ENCODE peak calls at places on chromosomes 11 and 22, in six cellular contexts. B is body of pancreas, F is HL-60, E is A549, S is breast epithelium, H is colonic mucosa. A is an unnamed sample.

GRCh38 chr11:58592760-58593472 is 14.1 kb downstream of the ZFP91 start:
- DNase-seq in H (peak), E (no peak), B (peak), F (no peak), S (no peak), A (peak)

GRCh38 chr11:10305964-10306918 is 1.4 kb downstream of the ADM start:
- DNase-seq in H (peak), B (peak), S (no peak), E (peak), F (peak), A (no peak)

GRCh38 chr22:17085277-17086091 is 684 bp downstream of the IL17RA start:
- DNase-seq in H (peak), S (no peak), F (no peak), B (peak), E (no peak), A (peak)

GRCh38 chr11:58905716-58906547 is 33.4 kb upstream of the GLYATL1 start:
- DNase-seq in H (peak), S (no peak), E (peak), F (no peak), B (peak), A (peak)

GRCh38 chr11:126072141-126072741 is 9.6 kb upstream of the CDON start:
- DNase-seq in B (no peak), F (no peak), H (no peak), S (no peak), E (no peak), A (no peak)

GRCh38 chr11:8732748-8733241 is 50.2 kb downstream of the RPL27A start:
- DNase-seq in E (no peak), S (no peak), H (no peak), F (no peak), B (peak), A (no peak)

GRCh38 chr11:100712618-100713017 is 25.5 kb downstream of the ARHGAP42 start:
- DNase-seq in B (no peak), E (no peak), H (no peak), S (no peak), F (no peak), A (no peak)

GRCh38 chr11:103682318-103683184 is 353.9 kb upstream of the DDI1 start:
- DNase-seq in F (peak), B (peak), S (no peak), H (peak), E (peak), A (peak)

GRCh38 chr11:78860720-78861422 is 286.2 kb upstream of the NARS2 start:
- DNase-seq in H (no peak), B (no peak), F (no peak), S (no peak), E (no peak), A (no peak)

GRCh38 chr11:75105462-75105925 is 8.8 kb upstream of the OR2AT4 start:
- DNase-seq in F (no peak), E (no peak), H (no peak), B (no peak), S (no peak), A (no peak)

GRCh38 chr11:14503023-14503422 is 3.4 kb upstream of the COPB1 start:
- DNase-seq in F (no peak), B (no peak), H (no peak), E (no peak), S (no peak), A (no peak)

GRCh38 chr22:21816787-21817496 is 50.5 kb downstream of the MAPK1 start:
- DNase-seq in H (peak), B (no peak), S (no peak), F (peak), E (peak), A (no peak)

GRCh38 chr11:9528573-9529332 is 44.7 kb upstream of the WEE1 start:
- DNase-seq in S (no peak), F (no peak), H (no peak), B (no peak), E (no peak), A (no peak)

GRCh38 chr22:49247194-49247924 is 580.3 kb downstream of the BRD1 start:
- DNase-seq in E (no peak), S (peak), B (no peak), H (no peak), F (no peak), A (no peak)

GRCh38 chr11:47523491-47524199 is 29.3 kb downstream of the CELF1 start:
- DNase-seq in S (no peak), B (no peak), H (peak), F (no peak), E (peak), A (peak)

GRCh38 chr11:1732421-1733008 is 17.9 kb downstream of the IFITM10 start:
- DNase-seq in B (no peak), H (no peak), E (no peak), F (no peak), S (no peak), A (no peak)

GRCh38 chr11:10476927-10477689 is 22.0 kb downstream of the AMPD3 start:
- DNase-seq in E (no peak), H (no peak), F (no peak), S (peak), B (no peak), A (no peak)

GRCh38 chr22:35643991-35644390 is 4.3 kb upstream of the APOL6 start:
- DNase-seq in H (no peak), F (no peak), E (no peak), S (no peak), B (no peak), A (no peak)

GRCh38 chr22:23826510-23827350 is 12.1 kb downstream of the DERL3 start:
- DNase-seq in B (no peak), S (no peak), E (no peak), H (no peak), F (no peak), A (peak)

GRCh38 chr11:114562166-114562916 is 2.7 kb upstream of the NXPE1 start:
- DNase-seq in F (no peak), S (no peak), E (no peak), H (no peak), B (no peak), A (no peak)

GRCh38 chr22:29520851-29521250 is 32.7 kb downstream of the THOC5 start:
- DNase-seq in S (no peak), B (no peak), E (no peak), H (no peak), F (no peak), A (no peak)

GRCh38 chr11:1460994-1461805 is 25.4 kb downstream of the MOB2 start:
- DNase-seq in H (peak), F (no peak), E (no peak), S (no peak), B (no peak), A (no peak)

GRCh38 chr22:32531955-32532818 is 57.6 kb downstream of the FBXO7 start:
- DNase-seq in S (no peak), H (peak), B (peak), F (no peak), E (no peak), A (peak)

GRCh38 chr11:19426719-19427066 is 185.9 kb upstream of the E2F8 start:
- DNase-seq in H (no peak), E (no peak), F (no peak), S (no peak), B (no peak), A (no peak)

GRCh38 chr11:19426022-19426718 is 185.4 kb upstream of the E2F8 start:
- DNase-seq in E (no peak), B (no peak), S (no peak), H (no peak), F (no peak), A (no peak)

GRCh38 chr11:19430346-19431058 is 189.8 kb upstream of the E2F8 start:
- DNase-seq in H (no peak), E (no peak), S (no peak), B (peak), F (no peak), A (no peak)

GRCh38 chr11:19429108-19429760 is 188.5 kb upstream of the E2F8 start:
- DNase-seq in B (no peak), F (no peak), S (no peak), H (no peak), E (no peak), A (no peak)

DNA sequence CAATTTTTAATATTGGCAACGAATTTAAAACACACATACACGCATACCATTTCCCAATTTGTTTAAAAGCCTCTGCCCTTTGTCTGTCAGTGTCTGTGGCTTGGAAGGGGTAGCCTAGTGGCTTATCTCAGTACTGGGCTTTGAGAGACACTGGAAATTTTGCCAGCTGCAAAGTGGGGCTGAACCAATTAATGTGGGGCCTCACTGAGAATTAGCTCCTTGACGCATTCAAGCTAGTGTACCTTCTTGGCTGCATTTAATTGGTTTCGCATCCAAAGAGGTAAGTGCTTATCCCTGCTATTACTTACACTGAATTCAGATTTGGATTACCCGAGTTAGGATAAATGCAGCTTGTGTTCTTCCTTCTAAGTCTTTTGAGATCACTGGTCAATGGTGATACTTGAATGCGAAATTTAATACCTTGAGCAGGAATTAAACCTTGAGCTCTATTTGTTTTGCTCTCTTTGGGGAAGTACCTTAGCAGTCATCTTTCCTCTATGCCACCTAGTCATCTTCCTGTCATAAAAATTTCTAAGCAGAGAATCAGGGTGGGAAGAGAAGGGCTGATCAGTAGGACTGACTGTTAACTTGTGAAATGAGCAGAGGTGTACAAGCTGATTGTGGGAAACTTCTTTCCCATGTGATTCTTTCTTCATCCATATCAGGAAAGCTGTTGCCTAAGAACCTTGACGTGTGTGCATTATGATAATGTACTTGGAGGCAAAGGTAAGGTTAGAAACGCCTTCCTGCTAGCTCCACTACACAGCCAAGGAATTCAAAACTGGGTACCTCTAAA is 187.7 kb upstream of the E2F8 start:
- DNase-seq in H (no peak), F (no peak), B (no peak), S (no peak), E (no peak), A (no peak)
- TF ChIP-seq CTCF in H (no peak), F (no peak), B (no peak), S (no peak), E (no peak), A (no peak)

DNA sequence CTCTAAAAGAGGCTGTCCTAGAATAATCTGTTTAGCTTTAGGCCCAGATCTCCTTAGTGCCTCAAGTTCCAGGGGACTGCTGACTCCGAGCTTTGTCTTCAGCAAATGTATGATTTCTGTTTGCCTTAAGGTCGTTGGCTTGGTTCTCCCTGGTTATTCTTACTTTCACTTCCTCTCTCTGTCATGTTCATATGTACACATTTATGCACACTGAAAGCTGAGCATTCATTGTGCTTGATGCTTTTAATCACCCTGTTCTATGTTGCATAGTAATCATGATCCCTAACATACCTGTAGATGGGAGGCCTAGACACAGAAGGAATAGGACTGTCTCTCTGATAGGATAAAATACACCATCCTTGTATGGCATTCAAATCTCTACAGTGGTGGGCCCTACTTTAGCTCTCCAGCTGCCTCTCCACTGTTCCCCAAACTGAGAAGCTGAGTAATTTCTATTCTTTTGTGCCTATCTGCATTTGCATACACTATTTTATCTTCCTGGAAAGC is 7.2 kb downstream of the PPFIBP2 start:
- DNase-seq in F (no peak), B (no peak), H (no peak), E (no peak), S (no peak), A (no peak)
- H3K4me3 ChIP-seq in F (no peak), B (no peak), H (no peak), E (no peak), S (no peak), A (no peak)

DNA sequence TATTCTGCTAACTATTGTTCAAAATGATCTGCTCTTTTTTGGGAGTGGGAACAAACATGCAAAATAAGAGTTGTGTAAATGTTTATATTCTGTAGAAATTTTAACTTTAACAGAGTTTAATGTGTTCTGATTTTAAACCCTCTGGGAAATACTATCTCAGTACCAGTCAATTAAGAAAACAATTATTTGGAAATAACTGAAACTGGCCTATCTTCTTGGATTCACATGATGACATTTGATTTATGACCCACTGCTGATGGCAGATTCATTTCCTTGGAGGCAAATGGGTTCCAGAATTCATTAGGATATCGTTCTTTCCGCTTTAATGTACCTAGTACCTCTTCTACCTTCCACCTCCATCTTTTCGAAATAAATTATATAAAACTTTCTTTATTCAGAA is 5.5 kb downstream of the SIK2 start:
- DNase-seq in S (no peak), F (no peak), E (no peak), B (no peak), H (no peak), A (no peak)
- TF ChIP-seq CTCF in S (no peak), F (no peak), E (no peak), B (no peak), H (no peak), A (no peak)

GRCh38 chr11:129374993-129375721 is 491 bp upstream of the BARX2 start:
- DNase-seq in F (no peak), H (peak), E (peak), S (peak), B (peak), A (peak)

GRCh38 chr11:129372609-129373488 is 2.8 kb upstream of the BARX2 start:
- DNase-seq in H (no peak), F (no peak), B (no peak), E (no peak), S (no peak), A (no peak)

GRCh38 chr11:129373489-129373953 is 2.1 kb upstream of the BARX2 start:
- DNase-seq in S (no peak), F (no peak), E (no peak), H (no peak), B (no peak), A (no peak)

GRCh38 chr11:129375731-129376657 is at the start of gene BARX2:
- DNase-seq in B (peak), F (no peak), H (peak), E (no peak), S (peak), A (peak)

GRCh38 chr11:129374081-129374992 is 1.3 kb upstream of the BARX2 start:
- DNase-seq in E (no peak), F (no peak), S (no peak), H (peak), B (peak), A (peak)
- H3K4me3 ChIP-seq in E (peak), F (no peak), S (no peak), H (peak), B (peak), A (no peak)

DNA sequence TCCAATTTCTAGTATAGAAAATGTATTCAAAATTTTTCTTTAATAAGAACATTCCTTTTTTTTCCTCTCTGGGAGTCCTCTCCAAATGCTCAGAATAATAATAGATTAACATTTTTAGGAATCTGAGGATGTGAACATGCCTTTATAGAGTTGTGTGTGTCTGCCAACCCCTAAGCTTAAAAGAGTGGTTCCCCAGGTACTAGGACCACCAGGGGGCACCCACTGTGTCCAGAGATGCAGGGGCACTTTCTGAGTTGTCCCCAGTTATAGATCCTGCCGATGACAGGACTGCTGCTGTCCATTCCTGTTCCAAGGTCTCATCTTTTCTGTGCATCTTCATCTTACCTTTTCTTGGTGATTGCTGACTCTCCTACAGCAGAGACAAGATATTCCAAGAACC is 27.0 kb upstream of the MICAL2 start:
- DNase-seq in S (no peak), H (no peak), F (no peak), E (no peak), B (no peak), A (no peak)
- TF ChIP-seq CTCF in S (no peak), H (no peak), F (no peak), E (peak), B (no peak), A (no peak)

DNA sequence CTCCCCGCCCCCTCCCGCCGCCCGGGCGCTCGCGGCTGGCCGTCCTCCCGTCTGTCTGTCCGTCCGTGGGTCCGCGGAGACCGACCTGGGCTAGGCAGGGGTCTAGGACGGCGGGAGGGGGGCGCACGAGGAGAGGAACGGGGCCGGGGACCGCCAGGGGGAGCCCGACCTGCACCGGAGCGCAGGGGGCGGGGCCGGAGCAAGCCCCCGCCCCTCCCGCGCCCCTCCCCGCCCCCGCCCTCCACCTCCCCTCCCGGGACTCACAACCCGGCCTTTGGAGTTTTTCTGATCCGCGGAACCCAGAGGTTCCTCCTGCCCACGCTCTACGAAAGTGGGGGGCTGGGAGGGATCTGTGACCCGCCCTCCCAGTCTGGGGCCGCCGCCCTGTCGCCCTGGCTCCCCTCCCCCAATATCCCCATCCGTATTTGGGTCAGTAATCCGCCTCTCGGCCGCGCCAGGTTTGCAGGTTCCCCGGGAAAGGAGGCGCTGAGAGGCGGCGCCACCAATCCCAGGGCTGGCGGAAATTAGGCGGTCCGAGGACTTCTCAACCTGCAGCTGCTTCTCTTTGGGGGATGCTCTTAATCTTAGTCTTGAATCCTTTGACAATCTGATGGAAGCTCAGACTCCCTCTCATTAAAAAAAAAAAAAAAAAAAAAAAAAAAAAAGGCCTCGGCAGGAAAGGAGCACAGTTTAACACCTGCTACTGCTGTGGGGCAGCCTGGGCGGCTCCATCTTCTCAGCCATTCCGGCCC is 922 bp upstream of the KCNJ11 start:
- DNase-seq in S (peak), F (peak), B (peak), H (peak), E (peak), A (peak)
- H3K4me3 ChIP-seq in S (peak), F (peak), B (no peak), H (peak), E (peak), A (peak)

DNA sequence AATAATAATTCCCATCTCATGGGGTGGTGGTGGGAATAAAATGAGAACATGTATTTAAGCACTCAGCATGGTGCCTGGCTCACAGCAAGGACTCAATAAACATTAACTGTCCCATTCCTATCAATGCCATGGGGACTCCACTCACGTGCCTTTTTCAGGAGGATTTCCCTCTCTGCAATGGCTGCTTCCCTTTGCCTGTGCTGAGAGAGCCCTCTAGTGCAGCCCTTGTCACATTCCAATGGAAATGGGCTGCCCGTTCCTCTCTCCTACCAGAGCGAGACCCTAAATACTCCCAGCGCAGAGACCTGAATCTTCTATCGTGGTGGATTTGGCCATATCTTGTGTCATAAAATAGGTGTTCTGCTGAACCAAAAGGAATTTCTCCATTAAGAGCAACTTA is 621.5 kb upstream of the B3GAT1 start:
- DNase-seq in B (no peak), S (no peak), H (no peak), F (no peak), E (no peak), A (peak)
- TF ChIP-seq CTCF in B (no peak), S (no peak), H (no peak), F (no peak), E (no peak), A (peak)

DNA sequence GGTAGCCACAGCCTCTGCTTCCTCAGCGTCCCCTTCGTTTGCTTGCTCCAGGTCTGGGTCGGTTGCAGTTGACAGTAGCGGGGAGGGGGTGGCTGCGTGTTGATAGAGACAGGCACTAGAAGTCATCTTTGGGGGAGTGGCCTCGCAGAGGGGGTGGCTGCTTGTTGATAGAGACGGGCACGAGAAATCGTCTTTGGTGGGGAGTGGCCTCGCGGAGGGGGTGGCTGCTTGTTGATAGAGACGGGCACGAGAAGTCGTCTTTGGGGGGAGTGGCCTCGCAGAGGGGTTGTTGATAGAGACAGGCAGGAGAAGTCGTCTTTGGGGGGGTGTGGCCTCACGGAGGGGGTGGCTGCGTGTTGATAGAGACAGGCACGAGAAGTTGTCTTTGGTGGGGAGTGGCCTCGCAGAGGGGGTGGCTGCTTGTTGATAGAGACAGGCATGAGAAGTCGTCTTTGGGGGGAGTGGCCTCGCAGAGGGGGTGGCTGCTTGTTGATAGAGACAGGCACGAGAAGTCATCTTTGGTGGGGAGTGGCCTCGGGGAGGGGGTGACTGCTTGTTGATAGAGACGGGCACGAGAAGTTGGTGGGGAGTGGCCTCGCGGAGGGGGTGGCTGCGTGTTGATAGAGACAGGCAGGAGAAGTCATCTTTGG is 328.3 kb downstream of the TBC1D22A start:
- DNase-seq in B (no peak), E (no peak), H (no peak), S (no peak), F (no peak), A (no peak)
- H3K4me3 ChIP-seq in B (no peak), E (no peak), H (no peak), S (peak), F (no peak), A (no peak)

A was measured in mucosa of descending colon.